ENCODE peak calls at places on chromosomes 7 and 10, in six cellular contexts. One of them, this sample, is unnamed. For H3K36me3 and H3K4me1, the result is how much of the 10 kb centered on the place peaks cover.

GRCh38 chr7:80357530-80357929 is 154.3 kb downstream of the GNAT3 start:
- DNase-seq in tibial artery: no peak
- DNase-seq in K562: no peak
- DNase-seq in cardiac muscle cell: peak
- DNase-seq in hepatocyte: no peak
- DNase-seq in colonic mucosa: no peak
- DNase-seq in this sample: no peak

GRCh38 chr7:40437498-40437897 is 302.7 kb downstream of the SUGCT start:
- DNase-seq in hepatocyte: peak
- DNase-seq in K562: no peak
- DNase-seq in colonic mucosa: no peak
- DNase-seq in tibial artery: no peak
- DNase-seq in cardiac muscle cell: peak
- DNase-seq in this sample: no peak

GRCh38 chr7:65001291-65001814 is 5.1 kb downstream of the ERV3-1 start:
- DNase-seq in K562: no peak
- DNase-seq in cardiac muscle cell: peak
- DNase-seq in hepatocyte: no peak
- DNase-seq in tibial artery: no peak
- DNase-seq in colonic mucosa: no peak
- DNase-seq in this sample: no peak

GRCh38 chr7:101094791-101095375 is 9.6 kb downstream of the TRIM56 start:
- DNase-seq in K562: peak
- DNase-seq in cardiac muscle cell: peak
- DNase-seq in colonic mucosa: peak
- DNase-seq in hepatocyte: peak
- DNase-seq in tibial artery: no peak
- DNase-seq in this sample: no peak

GRCh38 chr10:53209941-53210611 is 437.5 kb upstream of the MBL2 start:
- DNase-seq in cardiac muscle cell: peak
- DNase-seq in hepatocyte: peak
- DNase-seq in tibial artery: no peak
- DNase-seq in K562: no peak
- DNase-seq in colonic mucosa: no peak
- DNase-seq in this sample: no peak

GRCh38 chr7:47492720-47493119 is 89.2 kb downstream of the TNS3 start:
- DNase-seq in K562: no peak
- DNase-seq in hepatocyte: no peak
- DNase-seq in cardiac muscle cell: no peak
- DNase-seq in tibial artery: no peak
- DNase-seq in colonic mucosa: no peak
- DNase-seq in this sample: no peak

GRCh38 chr7:30465342-30466170 is 13.0 kb downstream of the NOD1 start:
- DNase-seq in colonic mucosa: no peak
- DNase-seq in K562: no peak
- DNase-seq in hepatocyte: no peak
- DNase-seq in cardiac muscle cell: peak
- DNase-seq in tibial artery: no peak
- DNase-seq in this sample: no peak

GRCh38 chr10:80407836-80408197 is 534 bp upstream of the PRXL2A start:
- DNase-seq in cardiac muscle cell: no peak
- DNase-seq in hepatocyte: peak
- DNase-seq in tibial artery: no peak
- DNase-seq in K562: no peak
- DNase-seq in colonic mucosa: peak
- DNase-seq in this sample: no peak

GRCh38 chr10:120833222-120833928 is 17.8 kb upstream of the WDR11 start:
- DNase-seq in tibial artery: no peak
- DNase-seq in colonic mucosa: no peak
- DNase-seq in K562: no peak
- DNase-seq in cardiac muscle cell: no peak
- DNase-seq in hepatocyte: peak
- DNase-seq in this sample: no peak

GRCh38 chr7:46763348-46763747 is 818.6 kb downstream of the TNS3 start:
- DNase-seq in colonic mucosa: no peak
- DNase-seq in hepatocyte: no peak
- DNase-seq in K562: no peak
- DNase-seq in cardiac muscle cell: no peak
- DNase-seq in tibial artery: no peak
- DNase-seq in this sample: no peak

GRCh38 chr10:46549171-46550075 is 7.0 kb downstream of the GPRIN2 start:
- DNase-seq in tibial artery: peak
- DNase-seq in cardiac muscle cell: no peak
- DNase-seq in K562: no peak
- DNase-seq in hepatocyte: no peak
- DNase-seq in colonic mucosa: no peak
- DNase-seq in this sample: no peak

GRCh38 chr10:81068446-81068845 is 530.7 kb downstream of the SH2D4B start:
- DNase-seq in K562: no peak
- DNase-seq in colonic mucosa: no peak
- DNase-seq in hepatocyte: no peak
- DNase-seq in tibial artery: no peak
- DNase-seq in cardiac muscle cell: no peak
- DNase-seq in this sample: no peak

GRCh38 chr10:29277296-29277695 is 11.6 kb upstream of the LYZL1 start:
- DNase-seq in K562: no peak
- DNase-seq in hepatocyte: no peak
- DNase-seq in tibial artery: no peak
- DNase-seq in cardiac muscle cell: no peak
- DNase-seq in colonic mucosa: no peak
- DNase-seq in this sample: no peak

GRCh38 chr10:121241337-121241736 is 356.9 kb downstream of the FGFR2 start:
- DNase-seq in cardiac muscle cell: no peak
- DNase-seq in K562: no peak
- DNase-seq in hepatocyte: no peak
- DNase-seq in tibial artery: no peak
- DNase-seq in colonic mucosa: no peak
- DNase-seq in this sample: no peak

GRCh38 chr10:51010977-51011376 is 63.3 kb upstream of the PRKG1 start:
- DNase-seq in colonic mucosa: no peak
- DNase-seq in K562: peak
- DNase-seq in tibial artery: no peak
- DNase-seq in cardiac muscle cell: peak
- DNase-seq in hepatocyte: peak
- DNase-seq in this sample: no peak

GRCh38 chr10:88478256-88478655 is 104.9 kb downstream of the RNLS start:
- DNase-seq in hepatocyte: no peak
- DNase-seq in tibial artery: no peak
- DNase-seq in colonic mucosa: no peak
- DNase-seq in cardiac muscle cell: no peak
- DNase-seq in K562: no peak
- DNase-seq in this sample: no peak

GRCh38 chr10:86798636-86799035 is 42.2 kb downstream of the BMPR1A start:
- DNase-seq in K562: no peak
- DNase-seq in tibial artery: no peak
- DNase-seq in cardiac muscle cell: no peak
- DNase-seq in colonic mucosa: no peak
- DNase-seq in hepatocyte: no peak
- DNase-seq in this sample: peak

GRCh38 chr10:128059266-128059850 is 66.9 kb downstream of the MKI67 start:
- DNase-seq in cardiac muscle cell: no peak
- DNase-seq in K562: no peak
- DNase-seq in colonic mucosa: no peak
- DNase-seq in hepatocyte: no peak
- DNase-seq in tibial artery: no peak
- DNase-seq in this sample: no peak

GRCh38 chr7:945556-946255 is 8.8 kb downstream of the ADAP1 start:
- DNase-seq in K562: no peak
- DNase-seq in hepatocyte: peak
- DNase-seq in tibial artery: no peak
- DNase-seq in colonic mucosa: peak
- DNase-seq in cardiac muscle cell: no peak
- DNase-seq in this sample: no peak

GRCh38 chr7:130180571-130180971 is 24.6 kb downstream of the TMEM209 start:
- DNase-seq in cardiac muscle cell: no peak
- DNase-seq in K562: no peak
- DNase-seq in colonic mucosa: no peak
- DNase-seq in hepatocyte: no peak
- DNase-seq in tibial artery: no peak
- DNase-seq in this sample: no peak

GRCh38 chr7:130178251-130178650 is 27.0 kb downstream of the TMEM209 start:
- DNase-seq in tibial artery: no peak
- DNase-seq in colonic mucosa: no peak
- DNase-seq in cardiac muscle cell: no peak
- DNase-seq in K562: no peak
- DNase-seq in hepatocyte: no peak
- DNase-seq in this sample: no peak

GRCh38 chr7:130182990-130183389 is 22.2 kb downstream of the TMEM209 start:
- DNase-seq in hepatocyte: no peak
- DNase-seq in K562: no peak
- DNase-seq in cardiac muscle cell: no peak
- DNase-seq in tibial artery: no peak
- DNase-seq in colonic mucosa: no peak
- DNase-seq in this sample: no peak

DNA sequence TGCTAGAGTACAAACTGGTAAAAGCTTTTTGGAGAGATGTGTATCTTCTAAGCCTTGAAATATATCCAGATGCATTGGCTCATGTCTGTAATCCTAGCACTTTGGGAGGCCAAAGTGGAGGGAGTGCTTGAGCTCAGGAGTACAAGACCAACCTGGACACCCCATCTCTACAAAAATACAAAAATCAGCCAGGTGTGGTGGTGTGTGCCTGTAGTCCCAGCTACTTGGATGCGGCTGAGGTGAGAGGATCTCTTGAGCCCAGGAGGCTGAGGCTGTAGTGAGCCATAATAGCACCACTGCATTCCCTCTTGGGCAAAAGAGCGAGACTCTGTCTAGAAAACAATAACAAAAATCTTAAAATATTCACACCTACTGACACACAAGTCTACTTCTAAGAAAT is 25.6 kb downstream of the TMEM209 start:
- DNase-seq in K562: no peak
- DNase-seq in tibial artery: no peak
- DNase-seq in colonic mucosa: no peak
- DNase-seq in cardiac muscle cell: no peak
- DNase-seq in hepatocyte: no peak
- DNase-seq in this sample: no peak
- H3K36me3 ChIP-seq in K562: half or more
- H3K36me3 ChIP-seq in tibial artery: half or more
- H3K36me3 ChIP-seq in colonic mucosa: under half
- H3K36me3 ChIP-seq in cardiac muscle cell: under half
- H3K36me3 ChIP-seq in hepatocyte: under half
- H3K36me3 ChIP-seq in this sample: half or more

DNA sequence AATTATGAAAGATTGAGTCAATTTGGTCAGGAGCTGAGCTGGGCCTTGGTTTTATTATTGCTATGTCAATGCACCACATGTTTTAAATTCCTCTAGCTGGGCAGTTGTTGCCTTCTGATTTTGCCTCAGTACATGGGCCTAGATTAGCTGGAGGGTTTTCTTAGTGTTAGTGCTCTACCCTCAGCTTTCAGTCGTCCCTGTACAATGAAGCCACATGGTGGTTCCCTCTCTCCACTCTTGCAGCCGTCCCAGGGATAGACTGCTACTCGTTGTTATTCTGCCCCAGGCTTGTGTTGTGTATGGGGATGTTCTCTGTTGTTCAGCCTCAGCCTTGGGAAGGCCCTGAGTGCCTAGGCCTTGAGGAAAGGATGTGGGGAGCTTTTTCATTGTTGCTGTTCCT is 37.0 kb downstream of the NHLRC2 start:
- DNase-seq in K562: no peak
- DNase-seq in hepatocyte: no peak
- DNase-seq in tibial artery: no peak
- DNase-seq in cardiac muscle cell: no peak
- DNase-seq in colonic mucosa: no peak
- DNase-seq in this sample: no peak
- H3K4me1 ChIP-seq in K562: under half
- H3K4me1 ChIP-seq in hepatocyte: under half
- H3K4me1 ChIP-seq in tibial artery: under half
- H3K4me1 ChIP-seq in cardiac muscle cell: under half
- H3K4me1 ChIP-seq in colonic mucosa: under half
- H3K4me1 ChIP-seq in this sample: under half

GRCh38 chr10:132570771-132571564 is 33.4 kb downstream of the INPP5A start:
- DNase-seq in cardiac muscle cell: no peak
- DNase-seq in tibial artery: peak
- DNase-seq in K562: no peak
- DNase-seq in colonic mucosa: peak
- DNase-seq in hepatocyte: no peak
- DNase-seq in this sample: no peak

GRCh38 chr10:132572545-132572937 is 35.0 kb downstream of the INPP5A start:
- DNase-seq in hepatocyte: no peak
- DNase-seq in tibial artery: no peak
- DNase-seq in K562: no peak
- DNase-seq in cardiac muscle cell: peak
- DNase-seq in colonic mucosa: no peak
- DNase-seq in this sample: no peak

GRCh38 chr10:132570265-132570664 is 32.7 kb downstream of the INPP5A start:
- DNase-seq in cardiac muscle cell: no peak
- DNase-seq in K562: no peak
- DNase-seq in tibial artery: no peak
- DNase-seq in colonic mucosa: no peak
- DNase-seq in hepatocyte: no peak
- DNase-seq in this sample: no peak

GRCh38 chr10:132574288-132574687 is 36.7 kb downstream of the INPP5A start:
- DNase-seq in cardiac muscle cell: no peak
- DNase-seq in K562: no peak
- DNase-seq in tibial artery: no peak
- DNase-seq in colonic mucosa: no peak
- DNase-seq in hepatocyte: no peak
- DNase-seq in this sample: no peak

GRCh38 chr10:132571565-132572544 is 34.3 kb downstream of the INPP5A start:
- DNase-seq in tibial artery: no peak
- DNase-seq in colonic mucosa: peak
- DNase-seq in K562: peak
- DNase-seq in cardiac muscle cell: peak
- DNase-seq in hepatocyte: peak
- DNase-seq in this sample: peak
- H3K4me3 ChIP-seq in tibial artery: no peak
- H3K4me3 ChIP-seq in colonic mucosa: no peak
- H3K4me3 ChIP-seq in K562: no peak
- H3K4me3 ChIP-seq in cardiac muscle cell: no peak
- H3K4me3 ChIP-seq in hepatocyte: no peak
- H3K4me3 ChIP-seq in this sample: no peak

DNA sequence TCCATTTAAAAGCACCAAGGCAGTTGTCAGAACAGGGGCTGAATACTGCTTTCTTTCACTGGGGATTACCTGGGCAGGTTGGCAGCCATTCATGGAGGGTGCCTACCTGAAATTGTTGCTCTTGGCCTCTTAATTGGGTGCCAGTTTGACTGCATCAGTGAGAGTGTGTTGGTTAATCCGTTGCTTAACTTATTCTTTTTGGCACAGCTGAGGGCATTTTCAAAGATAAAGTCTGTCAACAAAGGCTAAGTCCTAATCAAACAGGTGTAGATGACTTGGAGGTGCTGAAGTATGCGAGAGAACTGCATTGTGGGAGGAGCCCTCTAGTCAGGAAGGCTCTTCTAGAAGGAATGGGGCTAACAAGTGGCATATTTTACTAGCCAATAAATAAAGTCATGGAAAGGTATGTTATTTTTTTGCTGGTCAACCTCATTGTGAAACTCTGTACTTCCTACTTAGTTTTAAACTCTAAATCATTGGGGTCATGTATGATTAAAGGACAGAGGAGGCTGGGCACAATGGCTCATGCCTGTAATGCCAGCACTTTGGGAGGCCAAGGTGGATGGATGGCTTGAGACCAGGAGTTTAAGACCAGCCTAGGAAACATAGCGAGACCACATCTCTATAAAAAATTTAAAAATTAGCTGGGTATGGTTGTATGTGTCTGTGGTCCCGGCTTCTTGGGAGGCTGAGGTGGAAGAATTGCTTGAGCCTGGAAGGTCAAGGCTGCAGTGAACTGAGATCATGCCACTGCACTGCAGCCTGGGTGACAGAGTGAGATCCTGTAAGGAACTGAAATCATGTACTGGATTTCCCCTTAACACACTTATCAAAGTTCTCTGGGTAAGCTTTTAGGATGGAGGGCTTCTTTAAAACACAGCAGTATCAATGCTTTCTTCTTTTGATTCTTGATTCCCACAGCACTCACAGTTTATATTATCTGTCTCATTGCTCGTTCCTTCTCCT is 134.1 kb downstream of the LRMDA start:
- DNase-seq in colonic mucosa: no peak
- DNase-seq in cardiac muscle cell: no peak
- DNase-seq in hepatocyte: peak
- DNase-seq in K562: no peak
- DNase-seq in tibial artery: no peak
- DNase-seq in this sample: no peak
- H3K36me3 ChIP-seq in colonic mucosa: under half
- H3K36me3 ChIP-seq in cardiac muscle cell: under half
- H3K36me3 ChIP-seq in hepatocyte: under half
- H3K36me3 ChIP-seq in K562: under half
- H3K36me3 ChIP-seq in tibial artery: under half
- H3K36me3 ChIP-seq in this sample: under half

This sample was measured in CD4-positive, CD25-positive, alpha-beta regulatory T cell.